ENCODE peak calls at places on chromosomes 5 and 9, in ten cellular contexts. U is CD8-positive, alpha-beta T cell; V is right lobe of liver; Y is prostate gland; H is upper lobe of right lung; T is SK-N-SH; B is colonic mucosa; W is psoas muscle; G is left ventricle myocardium inferior; L is Peyer's patch. Z is an unnamed sample.

GRCh38 chr5:90055831-90056328 is 353.7 kb downstream of the CETN3 start:
- DNase-seq in W (no peak), U (no peak), V (no peak), B (no peak), H (no peak), T (no peak), G (no peak), Y (no peak), L (no peak), Z (peak; percentile 76)

GRCh38 chr5:172052454-172053236 is 46.2 kb upstream of the FBXW11 start:
- DNase-seq in L (no peak), Y (no peak), H (no peak), W (peak; percentile 33), T (no peak), B (no peak), G (peak; percentile 70), V (no peak), U (no peak), Z (peak; percentile 18)

GRCh38 chr5:167381457-167381856 is 910.0 kb upstream of the WWC1 start:
- DNase-seq in L (no peak), B (no peak), W (no peak), T (no peak), Y (no peak), U (no peak), V (no peak), H (no peak), G (no peak), Z (no peak)

GRCh38 chr9:120394058-120394669 is 185.8 kb downstream of the CDK5RAP2 start:
- DNase-seq in Y (no peak), T (no peak), U (peak; percentile 16), V (peak; percentile 62), H (no peak), W (no peak), G (no peak), L (no peak), B (no peak), Z (no peak)

GRCh38 chr9:126708178-126708577 is 94.5 kb downstream of the LMX1B start:
- DNase-seq in V (no peak), B (no peak), W (no peak), U (peak; percentile 9), T (no peak), G (no peak), L (peak; percentile 34), H (no peak), Y (no peak), Z (no peak)

GRCh38 chr5:533243-534005 is 9.2 kb upstream of the SLC9A3 start:
- DNase-seq in G (no peak), B (no peak), Y (no peak), V (peak; percentile 11), U (no peak), H (peak; percentile 53), W (peak; percentile 9), T (no peak), L (peak; percentile 41), Z (no peak)

GRCh38 chr9:137365056-137365455 is 57.9 kb downstream of the EXD3 start:
- DNase-seq in H (no peak), B (no peak), T (no peak), W (no peak), Y (no peak), U (no peak), L (peak; percentile 13), V (no peak), G (no peak), Z (no peak)

GRCh38 chr5:72478684-72479083 is 28.5 kb downstream of the ZNF366 start:
- DNase-seq in T (no peak), H (no peak), Y (no peak), L (no peak), V (no peak), W (no peak), U (no peak), B (no peak), G (no peak), Z (no peak)

GRCh38 chr9:122111413-122112085 is 18.4 kb upstream of the TTLL11 start:
- DNase-seq in G (no peak), L (no peak), W (no peak), T (peak; percentile 15), V (no peak), Y (no peak), H (no peak), B (no peak), U (no peak), Z (no peak)

GRCh38 chr5:174514325-174514724 is 210.1 kb upstream of the MSX2 start:
- DNase-seq in H (no peak), W (no peak), B (no peak), U (no peak), L (no peak), V (no peak), T (no peak), G (no peak), Y (no peak), Z (no peak)

GRCh38 chr9:133705576-133705975 is 32.6 kb downstream of the SARDH start:
- DNase-seq in Y (no peak), H (no peak), T (no peak), G (no peak), U (no peak), W (no peak), B (no peak), V (peak; percentile 5), L (no peak), Z (no peak)

GRCh38 chr9:121840838-121841760 is 189.7 kb downstream of the DAB2IP start:
- DNase-seq in V (no peak), G (no peak), Y (no peak), U (no peak), T (no peak), L (no peak), B (no peak), H (peak; percentile 34), W (no peak), Z (no peak)

GRCh38 chr5:90251447-90251846 is 158.1 kb downstream of the CETN3 start:
- DNase-seq in L (no peak), U (no peak), H (no peak), B (no peak), W (no peak), Y (no peak), V (no peak), G (no peak), T (no peak), Z (no peak)

GRCh38 chr5:115333164-115333563 is 36.7 kb upstream of the CCDC112 start:
- DNase-seq in G (no peak), T (no peak), L (no peak), U (no peak), B (no peak), Y (no peak), V (no peak), H (no peak), W (no peak), Z (no peak)

GRCh38 chr9:78668148-78668825 is 371.4 kb downstream of the PSAT1 start:
- DNase-seq in G (no peak), T (no peak), L (no peak), U (no peak), Y (no peak), H (no peak), V (no peak), W (no peak), B (no peak), Z (no peak)

GRCh38 chr5:91632871-91633270 is 249.8 kb upstream of the ARRDC3 start:
- DNase-seq in L (no peak), U (no peak), G (no peak), Y (no peak), B (no peak), V (no peak), T (no peak), H (no peak), W (no peak), Z (no peak)

GRCh38 chr9:8408575-8409190 is 609.1 kb upstream of the DMAC1 start:
- DNase-seq in H (no peak), V (no peak), B (no peak), Y (no peak), W (no peak), G (no peak), T (no peak), L (no peak), U (no peak), Z (no peak)

GRCh38 chr5:115842952-115843351 is 1.2 kb downstream of the AP3S1 start:
- DNase-seq in T (no peak), L (no peak), B (no peak), H (no peak), G (no peak), U (no peak), W (no peak), Y (no peak), V (no peak), Z (no peak)

GRCh38 chr5:123186762-123187161 is 97.7 kb downstream of the PRDM6 start:
- DNase-seq in B (no peak), U (no peak), T (no peak), Y (no peak), L (no peak), G (no peak), V (no peak), H (no peak), W (no peak), Z (no peak)
- H3K4me1 ChIP-seq in B (no peaks in the 10 kb centered on the region), U (no peaks in the 10 kb centered on the region), T (no peaks in the 10 kb centered on the region), Y (no peaks in the 10 kb centered on the region), L (no peaks in the 10 kb centered on the region), G (no peaks in the 10 kb centered on the region), V (no peaks in the 10 kb centered on the region), H (no peaks in the 10 kb centered on the region), W (no peaks in the 10 kb centered on the region), Z (peaks cover 37% of the 10 kb centered on the region)

GRCh38 chr9:92634712-92635605 is 35.0 kb downstream of the IPPK start:
- DNase-seq in H (peak; percentile 78), T (peak; percentile 92), L (peak; percentile 84), B (peak; percentile 75), V (peak; percentile 72), U (peak; percentile 54), Y (peak; percentile 39), G (peak; percentile 76), W (peak; percentile 78), Z (peak; percentile 84)
- TF ChIP-seq CTCF in H (peak; percentile 82), T (peak; percentile 94), L (peak; percentile 84), B (peak; percentile 85), V (peak; percentile 91), U (peak; percentile 61), Y (peak; percentile 92), G (peak; percentile 93), W (peak; percentile 91), Z (peak; percentile 96)

DNA sequence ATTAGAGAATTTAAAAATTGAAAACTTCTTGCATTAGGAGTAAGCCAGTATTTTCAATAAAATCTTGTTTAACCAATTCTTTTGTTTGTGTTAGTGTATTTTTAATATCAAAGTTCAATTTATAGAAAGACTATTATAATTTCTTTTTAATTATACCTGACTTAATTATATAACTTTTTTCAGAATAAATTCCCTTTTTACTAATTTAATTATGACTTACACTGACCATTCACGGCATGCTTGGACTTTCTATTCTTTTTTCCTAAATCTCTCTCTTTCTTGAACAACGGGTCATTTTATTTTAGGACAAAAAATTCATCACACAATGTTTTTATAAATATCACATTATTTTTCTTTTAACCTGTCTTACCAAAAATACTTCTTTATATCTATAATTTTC is 555.3 kb upstream of the PTGER4 start:
- DNase-seq in W (no peak), G (no peak), T (no peak), B (no peak), L (no peak), Y (no peak), H (no peak), V (no peak), U (no peak), Z (no peak)
- H3K9me3 ChIP-seq in W (no peaks in the 10 kb centered on the region), G (peaks cover 72% of the 10 kb centered on the region), T (peaks cover 3% of the 10 kb centered on the region), B (no peaks in the 10 kb centered on the region), L (no peaks in the 10 kb centered on the region), Y (no peaks in the 10 kb centered on the region), H (peaks cover 4% of the 10 kb centered on the region), V (no peaks in the 10 kb centered on the region), U (no peaks in the 10 kb centered on the region), Z (peaks cover 3% of the 10 kb centered on the region)

DNA sequence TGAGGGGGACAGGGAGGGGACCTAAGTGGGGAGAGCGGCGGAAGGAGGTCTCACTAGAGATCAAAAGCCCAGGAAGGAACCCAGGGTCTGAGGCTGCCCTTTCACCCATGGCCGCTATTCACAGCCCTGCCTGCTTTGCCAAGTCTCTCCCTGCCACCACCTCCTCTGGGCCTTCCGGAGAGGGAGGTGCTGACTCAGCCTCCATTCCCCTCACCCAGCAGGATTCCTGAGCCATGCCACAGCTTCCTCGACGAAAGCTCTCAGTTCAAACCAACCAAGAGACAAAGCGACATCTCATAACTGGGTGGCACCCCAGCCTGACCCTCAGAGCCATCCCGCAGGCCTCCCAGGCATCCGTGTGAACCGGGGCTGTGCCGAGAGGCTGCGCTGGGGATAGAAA is 36.7 kb downstream of the PAX5 start:
- DNase-seq in B (no peak), T (no peak), Y (no peak), W (no peak), G (no peak), L (no peak), V (no peak), U (no peak), H (no peak), Z (peak; percentile 23)
- H3K4me1 ChIP-seq in B (no peaks in the 10 kb centered on the region), T (no peaks in the 10 kb centered on the region), Y (no peaks in the 10 kb centered on the region), W (no peaks in the 10 kb centered on the region), G (no peaks in the 10 kb centered on the region), L (no peaks in the 10 kb centered on the region), V (no peaks in the 10 kb centered on the region), U (no peaks in the 10 kb centered on the region), H (no peaks in the 10 kb centered on the region), Z (no peaks in the 10 kb centered on the region)